ENCODE peak calls at places on chromosomes 3 and 15, in five cellular contexts. T, N, Y, D and J are unnamed samples. For H3K9me3, the result is how much of the 10 kb centered on the place peaks cover.

GRCh38 chr3:115693868-115694267 is 70.6 kb downstream of the GAP43 start:
- DNase-seq in T (no peak), N (no peak), Y (no peak), D (no peak), J (no peak)

GRCh38 chr3:169280010-169280585 is 383.4 kb downstream of the MECOM start:
- DNase-seq in T (no peak), Y (no peak), D (no peak), N (no peak), J (no peak)

GRCh38 chr3:58776231-58776630 is 109.7 kb upstream of the FAM3D start:
- DNase-seq in T (no peak), N (no peak), D (no peak), Y (no peak), J (no peak)

GRCh38 chr3:23442598-23443383 is 239.7 kb downstream of the UBE2E2 start:
- DNase-seq in Y (peak), N (no peak), D (no peak), T (no peak), J (no peak)

GRCh38 chr3:172383306-172383796 is 64.9 kb downstream of the GHSR start:
- DNase-seq in D (no peak), T (no peak), Y (no peak), N (no peak), J (no peak)

GRCh38 chr3:46440531-46441294 is 24.0 kb downstream of the LTF start:
- DNase-seq in Y (no peak), D (no peak), N (no peak), T (no peak), J (no peak)

GRCh38 chr3:162970292-162970691 is 1473.7 kb downstream of the OTOL1 start:
- DNase-seq in N (no peak), T (no peak), D (no peak), Y (no peak), J (no peak)

GRCh38 chr3:101676765-101677435 is at the start of gene ZBTB11:
- DNase-seq in D (peak), Y (peak), N (peak), T (peak), J (peak)

GRCh38 chr3:181720281-181720680 is 8.6 kb downstream of the SOX2 start:
- DNase-seq in N (no peak), D (no peak), T (no peak), Y (no peak), J (no peak)

GRCh38 chr3:194296448-194296831 is 54.7 kb downstream of the CPN2 start:
- DNase-seq in T (peak), D (peak), Y (peak), N (no peak), J (peak)

GRCh38 chr15:25238126-25238525 is 200.7 kb downstream of the UBE3A start:
- DNase-seq in N (peak), D (no peak), Y (no peak), T (no peak), J (peak)

GRCh38 chr15:25240461-25241021 is 198.3 kb downstream of the UBE3A start:
- DNase-seq in D (no peak), N (peak), Y (no peak), T (no peak), J (peak)

GRCh38 chr15:25239471-25240345 is 199.1 kb downstream of the UBE3A start:
- DNase-seq in Y (no peak), T (no peak), D (no peak), N (peak), J (peak)

GRCh38 chr15:25237291-25237978 is 201.4 kb downstream of the UBE3A start:
- DNase-seq in D (no peak), N (peak), Y (no peak), T (no peak), J (peak)

GRCh38 chr15:25238716-25239470 is 199.9 kb downstream of the UBE3A start:
- DNase-seq in D (no peak), Y (no peak), N (peak), T (no peak), J (peak)
- H3K9me3 ChIP-seq in D (under half), Y (half or more), N (under half), T (under half), J (under half)

GRCh38 chr3:152198655-152199054 is 70.1 kb upstream of the MBNL1 start:
- DNase-seq in D (no peak), Y (no peak), T (no peak), N (no peak), J (no peak)

GRCh38 chr3:152196782-152197181 is 71.9 kb upstream of the MBNL1 start:
- DNase-seq in Y (no peak), T (no peak), N (no peak), D (no peak), J (no peak)

GRCh38 chr3:152199069-152199838 is 69.5 kb upstream of the MBNL1 start:
- DNase-seq in D (no peak), Y (no peak), N (no peak), T (no peak), J (no peak)

GRCh38 chr3:152197451-152197850 is 71.3 kb upstream of the MBNL1 start:
- DNase-seq in N (no peak), T (no peak), Y (peak), D (no peak), J (no peak)

DNA sequence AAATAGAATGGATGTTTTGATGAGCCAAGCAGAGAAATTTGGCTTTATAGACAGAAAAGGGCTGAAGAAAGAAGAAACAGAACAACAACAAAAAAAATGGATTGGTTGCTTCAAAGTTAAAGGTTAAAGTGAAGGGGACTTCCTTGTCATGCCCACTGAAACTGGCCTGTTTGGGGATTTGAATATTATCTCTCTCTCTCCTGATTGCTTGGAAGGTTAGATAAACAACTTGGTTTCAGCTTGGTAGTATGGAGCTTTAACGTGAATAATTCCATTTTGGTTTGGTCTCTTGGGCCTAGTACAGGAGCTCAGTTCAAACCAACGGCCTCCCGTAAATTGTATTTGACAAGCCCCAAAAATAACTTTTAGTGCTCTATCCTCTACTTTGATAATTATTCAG is 70.8 kb upstream of the MBNL1 start:
- DNase-seq in T (no peak), D (no peak), Y (no peak), N (no peak), J (no peak)
- H3K4me3 ChIP-seq in T (no peak), D (no peak), Y (no peak), N (no peak), J (peak)

GRCh38 chr3:184602406-184603155 is 41.0 kb downstream of the EPHB3 start:
- DNase-seq in D (peak), N (no peak), T (peak), Y (no peak), J (peak)

GRCh38 chr3:184601576-184602405 is 40.2 kb downstream of the EPHB3 start:
- DNase-seq in N (no peak), D (no peak), T (no peak), Y (no peak), J (no peak)

GRCh38 chr3:184603156-184604030 is 41.8 kb downstream of the EPHB3 start:
- DNase-seq in N (no peak), T (peak), Y (no peak), D (no peak), J (no peak)

GRCh38 chr3:184604956-184605290 is 43.3 kb downstream of the EPHB3 start:
- DNase-seq in D (no peak), Y (no peak), N (no peak), T (no peak), J (peak)

GRCh38 chr3:184604039-184604955 is 42.7 kb downstream of the EPHB3 start:
- DNase-seq in D (no peak), Y (no peak), T (peak), N (no peak), J (no peak)
- TF ChIP-seq CTCF in D (no peak), Y (no peak), T (no peak), N (no peak), J (no peak)

GRCh38 chr15:39014682-39015081 is 450.1 kb upstream of the RASGRP1 start:
- DNase-seq in Y (no peak), D (no peak), T (no peak), N (no peak), J (no peak)

GRCh38 chr15:39013262-39013661 is 448.6 kb upstream of the RASGRP1 start:
- DNase-seq in N (no peak), D (no peak), T (no peak), Y (no peak), J (no peak)

DNA sequence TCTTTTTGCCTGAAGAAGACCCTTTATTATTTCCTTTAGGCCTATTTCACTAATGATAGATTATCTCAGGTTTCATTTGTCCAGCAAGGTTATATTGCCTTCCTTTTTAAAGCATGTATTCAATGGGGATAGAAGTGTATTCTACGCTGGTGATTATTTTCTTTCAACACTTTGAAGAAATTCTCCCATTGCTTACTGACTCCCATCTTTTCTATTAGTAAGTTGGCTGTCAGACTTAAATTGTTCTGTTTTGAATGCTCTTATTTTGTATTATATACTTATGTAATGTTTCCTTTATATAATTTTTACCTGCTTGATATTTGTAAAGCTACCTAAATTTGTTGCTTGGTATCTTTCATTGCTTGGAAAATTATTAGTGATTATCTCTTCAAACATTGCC is 445.1 kb upstream of the RASGRP1 start:
- DNase-seq in N (no peak), T (no peak), Y (no peak), D (no peak), J (no peak)
- H3K9me3 ChIP-seq in N (under half), T (under half), Y (under half), D (under half), J (under half)

GRCh38 chr15:76337739-76338554 is 1.4 kb downstream of the ISL2 start:
- DNase-seq in Y (no peak), T (no peak), D (no peak), N (peak), J (no peak)
- H3K4me3 ChIP-seq in Y (peak), T (peak), D (no peak), N (peak), J (peak)

DNA sequence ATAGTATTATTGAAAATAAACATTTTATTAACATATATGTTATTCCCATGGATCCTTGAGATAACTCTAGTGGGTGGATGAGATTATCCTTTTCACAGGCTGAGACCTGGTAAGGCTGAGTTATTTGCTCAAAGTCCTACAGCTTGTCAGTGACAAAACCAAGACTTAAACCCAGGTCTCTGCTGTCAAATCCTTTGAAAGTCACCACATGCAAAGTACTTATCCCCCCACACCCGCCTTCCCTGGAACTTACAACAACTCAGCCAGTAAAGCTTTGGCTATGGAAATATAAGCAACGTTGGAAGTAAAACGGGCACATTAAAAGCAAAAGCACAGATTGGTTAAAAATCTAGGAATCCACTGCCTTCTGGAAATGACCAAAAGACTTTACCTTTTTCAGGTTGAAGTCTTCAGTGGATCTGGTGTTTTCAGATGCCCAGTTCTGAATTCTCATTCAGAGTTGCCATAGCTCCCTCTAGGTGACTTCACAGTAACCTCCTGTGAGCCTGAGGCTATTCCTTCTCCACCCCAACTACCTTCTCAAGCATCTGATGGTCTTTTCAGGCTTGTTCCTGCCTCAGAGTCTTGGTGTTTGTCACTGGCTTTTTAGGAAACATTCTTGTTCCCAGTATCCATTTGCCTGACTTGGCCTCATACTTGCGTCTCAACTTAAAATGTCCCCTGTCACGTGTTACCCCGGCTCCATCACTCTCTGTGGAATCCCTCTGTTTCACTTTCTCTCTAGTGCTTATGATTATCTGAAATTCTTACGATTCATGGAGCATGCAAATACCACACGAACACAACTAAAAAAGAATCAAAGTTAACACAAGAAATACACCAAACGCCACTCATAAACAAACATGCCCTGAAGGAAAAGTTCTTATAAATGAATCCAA is 131.2 kb downstream of the MAGI1 start:
- DNase-seq in T (no peak), N (no peak), D (no peak), Y (no peak), J (no peak)
- TF ChIP-seq CTCF in T (no peak), N (no peak), D (no peak), Y (no peak), J (no peak)

DNA sequence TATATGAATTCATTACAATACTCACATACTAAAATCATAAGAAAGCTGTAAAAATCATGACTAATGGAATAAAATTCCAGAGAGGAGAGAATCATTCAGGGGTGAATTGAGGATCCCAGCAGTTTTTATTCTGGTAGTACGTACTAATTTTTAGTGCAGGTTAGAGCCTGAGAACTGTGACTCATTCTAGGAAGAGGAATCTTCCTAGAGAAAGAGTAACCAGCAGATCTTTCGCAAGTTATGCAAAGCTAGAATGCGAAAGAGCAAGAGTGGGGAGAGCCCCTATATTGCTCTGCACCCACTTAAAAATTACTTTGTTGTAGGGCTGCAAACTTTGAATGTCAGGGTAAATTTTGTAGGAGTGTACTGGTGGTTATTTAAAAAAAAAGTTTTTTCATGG is 303.6 kb upstream of the ARPP21 start:
- DNase-seq in Y (no peak), D (no peak), T (no peak), N (no peak), J (no peak)
- H3K9me3 ChIP-seq in Y (under half), D (under half), T (under half), N (under half), J (under half)

DNA sequence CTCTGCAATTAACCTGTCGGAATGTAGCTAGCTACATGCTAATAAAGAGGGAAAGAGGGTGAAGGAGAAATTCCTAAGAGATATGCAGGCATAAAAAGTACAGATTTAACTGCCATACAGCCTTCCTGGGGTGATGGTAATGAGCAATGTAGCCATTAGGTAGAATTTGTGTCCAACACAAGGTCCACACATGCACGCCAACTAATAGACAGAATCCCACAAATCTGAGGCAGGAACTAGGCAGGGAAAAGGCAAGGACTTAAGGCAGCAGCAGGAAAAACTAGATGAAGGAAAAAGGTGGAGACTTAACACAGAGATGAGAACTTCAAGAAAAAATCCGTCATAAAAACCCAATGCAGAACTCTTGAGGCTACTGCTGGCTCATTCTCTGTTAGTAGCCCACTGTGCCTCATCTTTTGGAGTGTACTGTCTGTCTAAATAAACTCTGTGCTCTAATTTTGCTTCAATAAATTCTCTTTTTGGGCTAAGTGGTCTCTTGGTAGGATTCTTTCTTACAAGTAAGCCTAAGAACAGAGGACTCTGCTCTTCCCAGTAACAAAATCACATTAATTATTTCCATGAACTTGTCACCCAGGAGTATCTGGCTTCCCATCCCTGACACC is 81.5 kb downstream of the BTLA start:
- DNase-seq in N (no peak), Y (no peak), D (no peak), T (no peak), J (no peak)
- H3K4me3 ChIP-seq in N (no peak), Y (no peak), D (no peak), T (no peak), J (no peak)

GRCh38 chr3:193262707-193263106 is 21.7 kb downstream of the PLAAT1 start:
- DNase-seq in D (no peak), Y (no peak), N (no peak), T (no peak), J (no peak)
- TF ChIP-seq CTCF in D (no peak), Y (no peak), N (no peak), T (no peak), J (no peak)